ENCODE peak calls at places on chromosomes 5 and 9, in nine cellular contexts. D, S, C, Q, V, Z, U, W and T are unnamed samples.

GRCh38 chr9:118961857-118962256 is 407.4 kb downstream of the BRINP1 start:
- DNase-seq in W (no peak), Q (no peak), V (peak), C (no peak), Z (no peak), S (no peak), D (no peak), U (no peak), T (peak)

GRCh38 chr5:158421329-158421728 is 562.4 kb upstream of the CLINT1 start:
- DNase-seq in D (no peak), W (no peak), Q (no peak), V (no peak), S (no peak), Z (no peak), C (no peak), U (no peak), T (no peak)

GRCh38 chr5:53090229-53090628 is 19.3 kb downstream of the MOCS2 start:
- DNase-seq in U (no peak), C (no peak), S (no peak), W (no peak), V (no peak), Q (no peak), Z (no peak), D (no peak), T (no peak)

GRCh38 chr9:14180077-14180941 is 133.6 kb downstream of the NFIB start:
- DNase-seq in D (peak), U (no peak), V (peak), Q (no peak), W (no peak), C (peak), Z (no peak), S (no peak), T (no peak)

GRCh38 chr5:140054086-140054689 is 11.1 kb upstream of the NRG2 start:
- DNase-seq in Z (no peak), V (no peak), S (no peak), U (no peak), W (no peak), C (peak), D (no peak), Q (no peak), T (no peak)

GRCh38 chr5:35371971-35372426 is 141.7 kb upstream of the PRLR start:
- DNase-seq in U (no peak), S (no peak), Z (no peak), C (peak), V (no peak), Q (no peak), D (no peak), W (no peak), T (no peak)

GRCh38 chr5:151115272-151115905 is 34.6 kb upstream of the TNIP1 start:
- DNase-seq in V (peak), U (peak), C (peak), Q (peak), D (peak), Z (peak), S (peak), W (peak), T (no peak)

GRCh38 chr5:92401492-92401891 is 1018.4 kb upstream of the ARRDC3 start:
- DNase-seq in Q (no peak), U (no peak), V (peak), D (peak), W (no peak), S (no peak), Z (no peak), C (peak), T (no peak)

GRCh38 chr9:89496645-89497044 is 1.3 kb downstream of the SEMA4D start:
- DNase-seq in C (no peak), W (no peak), S (peak), Z (peak), U (no peak), Q (no peak), D (no peak), V (peak), T (no peak)

GRCh38 chr5:81971694-81972495 is at the start of gene ATG10:
- DNase-seq in D (peak), V (peak), Z (peak), W (peak), C (peak), S (peak), U (peak), Q (peak), T (peak)

GRCh38 chr5:150301170-150301505 is 1.6 kb downstream of the ARSI start:
- DNase-seq in Z (no peak), S (no peak), W (no peak), C (peak), D (no peak), U (no peak), Q (no peak), V (no peak), T (no peak)

GRCh38 chr9:86644315-86645034 is 290.3 kb upstream of the TUT7 start:
- DNase-seq in C (no peak), Z (no peak), S (no peak), Q (no peak), U (no peak), V (no peak), D (no peak), W (no peak), T (no peak)

GRCh38 chr9:83431470-83432060 is 106.6 kb downstream of the FRMD3 start:
- DNase-seq in D (no peak), W (no peak), Z (no peak), U (no peak), V (no peak), Q (no peak), C (no peak), S (no peak), T (no peak)

GRCh38 chr9:99931155-99931840 is 24.8 kb downstream of the STX17 start:
- DNase-seq in Q (no peak), D (no peak), Z (no peak), V (no peak), U (no peak), S (no peak), W (no peak), C (no peak), T (no peak)

GRCh38 chr5:45696206-45696836 is at the start of gene HCN1:
- DNase-seq in D (no peak), Z (peak), Q (no peak), V (peak), S (no peak), W (no peak), U (no peak), C (peak), T (no peak)

GRCh38 chr5:62385816-62386400 is 17.8 kb downstream of the DIMT1 start:
- DNase-seq in Z (no peak), Q (no peak), V (no peak), W (no peak), S (no peak), C (no peak), D (no peak), U (no peak), T (no peak)

GRCh38 chr5:56152437-56152836 is 80.7 kb downstream of the ANKRD55 start:
- DNase-seq in W (no peak), Z (no peak), V (no peak), C (no peak), D (no peak), S (no peak), U (no peak), Q (no peak), T (no peak)

GRCh38 chr5:38896760-38897159 is 50.9 kb downstream of the OSMR start:
- DNase-seq in S (no peak), D (no peak), C (no peak), Q (no peak), W (no peak), V (no peak), Z (no peak), U (no peak), T (no peak)

GRCh38 chr5:123344819-123345426 is 78.3 kb downstream of the CEP120 start:
- DNase-seq in W (no peak), Q (no peak), U (no peak), Z (no peak), S (no peak), C (peak), V (peak), D (peak), T (no peak)

GRCh38 chr5:111364992-111365391 is 140.8 kb downstream of the CAMK4 start:
- DNase-seq in V (no peak), U (no peak), W (no peak), Q (no peak), D (no peak), C (peak), S (no peak), Z (no peak), T (no peak)

GRCh38 chr5:113264061-113264460 is 170.7 kb downstream of the TSSK1B start:
- DNase-seq in V (no peak), C (peak), Q (no peak), W (no peak), D (no peak), U (no peak), S (no peak), Z (no peak), T (no peak)

GRCh38 chr9:109269839-109270238 is 51.0 kb downstream of the EPB41L4B start:
- DNase-seq in Q (no peak), C (no peak), D (no peak), Z (no peak), W (no peak), S (no peak), U (no peak), V (no peak), T (no peak)

GRCh38 chr9:136283291-136284235 is 20.3 kb downstream of the CCDC187 start:
- DNase-seq in Q (peak), D (peak), C (peak), S (peak), U (peak), W (peak), Z (peak), V (peak), T (peak)

GRCh38 chr5:116626272-116626723 is 51.7 kb upstream of the SEMA6A start:
- DNase-seq in S (no peak), D (peak), W (no peak), V (peak), Q (no peak), Z (no peak), C (peak), U (no peak), T (no peak)

GRCh38 chr5:98816574-98817222 is 43.2 kb downstream of the RGMB start:
- DNase-seq in C (peak), Q (no peak), V (no peak), W (no peak), U (no peak), S (no peak), Z (no peak), D (peak), T (no peak)

GRCh38 chr5:39209924-39210323 is 9.4 kb downstream of the FYB1 start:
- DNase-seq in U (peak), S (peak), D (no peak), C (no peak), W (peak), Z (peak), V (no peak), Q (peak), T (no peak)

GRCh38 chr9:19149230-19149629 is 21.9 kb upstream of the PLIN2 start:
- DNase-seq in Q (no peak), V (no peak), C (peak), Z (no peak), W (no peak), S (no peak), U (no peak), D (no peak), T (no peak)

GRCh38 chr9:37273595-37273994 is 148.9 kb upstream of the GRHPR start:
- DNase-seq in W (no peak), Q (no peak), C (no peak), Z (no peak), D (no peak), S (no peak), U (no peak), V (no peak), T (no peak)